ENCODE peak calls at places on chromosomes 1 and 21, in nine cellular contexts. F is stomach; E is hepatic stellate cell; U is hypothalamus; Z is K562; M is GM19239; P is NAMALWA; W is astrocyte; T is stimulated activated CD8-positive, alpha-beta memory T cell treated with anti-CD3 and anti-CD28 coated beads, Interleukin-4, amount 100 ng/mL, for 4 hours. C is an unnamed sample.
A peak's percentile ranks its signal among the peaks of the same experiment; 100 is the strongest.

GRCh38 chr21:17854771-17855170 is 35.6 kb upstream of the C21orf91 start:
- DNase-seq in F (no peak), E (no peak), U (no peak), Z (no peak), M (no peak), P (no peak), W (peak; percentile 1), T (no peak), C (no peak)

GRCh38 chr1:24914226-24915069 is 15.6 kb downstream of the RUNX3 start:
- DNase-seq in F (no peak), E (no peak), U (no peak), Z (no peak), M (no peak), P (no peak), W (peak; percentile 70), T (no peak), C (no peak)

GRCh38 chr1:184890539-184890973 is 83.8 kb downstream of the NIBAN1 start:
- DNase-seq in F (no peak), E (no peak), U (no peak), Z (no peak), M (no peak), P (no peak), W (peak; percentile 60), T (no peak), C (no peak)

GRCh38 chr21:43939443-43940328 is 72.4 kb upstream of the TRAPPC10 start:
- DNase-seq in F (no peak), E (no peak), U (no peak), Z (no peak), M (no peak), P (no peak), W (no peak), T (no peak), C (no peak)

GRCh38 chr1:5620997-5621396 is 371.2 kb downstream of the NPHP4 start:
- DNase-seq in F (no peak), E (no peak), U (no peak), Z (peak; percentile 37), M (no peak), P (peak; percentile 20), W (no peak), T (no peak), C (no peak)

GRCh38 chr1:8496473-8496872 is 178.6 kb downstream of the SLC45A1 start:
- DNase-seq in F (no peak), E (no peak), U (no peak), Z (no peak), M (peak; percentile 39), P (peak; percentile 97), W (no peak), T (no peak), C (peak; percentile 51)

GRCh38 chr21:35423694-35424093 is 374.6 kb upstream of the RUNX1 start:
- DNase-seq in F (no peak), E (peak; percentile 17), U (no peak), Z (no peak), M (no peak), P (no peak), W (peak; percentile 39), T (no peak), C (no peak)

GRCh38 chr1:151998611-151999362 is 5.1 kb upstream of the S100A10 start:
- DNase-seq in F (no peak), E (no peak), U (no peak), Z (no peak), M (no peak), P (no peak), W (no peak), T (no peak), C (no peak)

GRCh38 chr1:1591452-1591851 is 8.5 kb downstream of the FNDC10 start:
- DNase-seq in F (no peak), E (no peak), U (no peak), Z (no peak), M (no peak), P (no peak), W (no peak), T (no peak), C (no peak)

GRCh38 chr1:11067716-11068495 is 8.1 kb upstream of the SRM start:
- DNase-seq in F (no peak), E (no peak), U (no peak), Z (no peak), M (no peak), P (no peak), W (no peak), T (no peak), C (no peak)

GRCh38 chr1:222777977-222778376 is 36.9 kb upstream of the DISP1 start:
- DNase-seq in F (no peak), E (no peak), U (no peak), Z (no peak), M (no peak), P (no peak), W (no peak), T (no peak), C (no peak)

GRCh38 chr1:1407101-1407956 is at the start of gene MRPL20:
- DNase-seq in F (peak; percentile 95), E (peak; percentile 97), U (peak; percentile 67), Z (peak; percentile 99), M (peak; percentile 98), P (peak; percentile 98), W (peak; percentile 76), T (peak; percentile 93), C (peak; percentile 92)

GRCh38 chr1:165871311-165872067 is 44.1 kb downstream of the UCK2 start:
- DNase-seq in F (peak; percentile 63), E (no peak), U (no peak), Z (peak; percentile 86), M (peak; percentile 31), P (peak; percentile 93), W (peak; percentile 68), T (no peak), C (peak; percentile 17)

GRCh38 chr1:43904660-43905551 is 28.7 kb upstream of the ARTN start:
- DNase-seq in F (no peak), E (no peak), U (no peak), Z (no peak), M (no peak), P (no peak), W (no peak), T (no peak), C (no peak)

GRCh38 chr1:85339089-85339488 is 62.7 kb upstream of the BCL10 start:
- DNase-seq in F (no peak), E (no peak), U (no peak), Z (peak; percentile 21), M (no peak), P (no peak), W (peak; percentile 80), T (no peak), C (no peak)

GRCh38 chr1:230909974-230910754 is 41.8 kb upstream of the C1orf198 start:
- DNase-seq in F (peak; percentile 73), E (no peak), U (no peak), Z (no peak), M (no peak), P (no peak), W (no peak), T (no peak), C (no peak)

GRCh38 chr1:17630048-17630830 is 90.7 kb downstream of the ARHGEF10L start:
- DNase-seq in F (peak; percentile 27), E (peak; percentile 47), U (no peak), Z (no peak), M (no peak), P (no peak), W (no peak), T (no peak), C (no peak)

GRCh38 chr1:35657851-35658250 is 16.5 kb upstream of the PSMB2 start:
- DNase-seq in F (no peak), E (no peak), U (no peak), Z (no peak), M (no peak), P (no peak), W (no peak), T (no peak), C (no peak)

GRCh38 chr1:209989525-209989924 is 51.5 kb downstream of the SYT14 start:
- DNase-seq in F (no peak), E (peak; percentile 2), U (no peak), Z (no peak), M (no peak), P (peak; percentile 9), W (peak; percentile 12), T (no peak), C (no peak)

GRCh38 chr1:156480015-156480368 is 20.6 kb downstream of the MEF2D start:
- DNase-seq in F (no peak), E (no peak), U (no peak), Z (peak; percentile 60), M (no peak), P (peak; percentile 43), W (no peak), T (no peak), C (no peak)

GRCh38 chr21:25569084-25569483 is 38.2 kb downstream of the MRPL39 start:
- DNase-seq in F (no peak), E (no peak), U (no peak), Z (no peak), M (no peak), P (no peak), W (peak; percentile 25), T (no peak), C (no peak)

GRCh38 chr1:32501865-32502264 is 37.0 kb downstream of the ZBTB8B start:
- DNase-seq in F (no peak), E (no peak), U (no peak), Z (no peak), M (no peak), P (no peak), W (no peak), T (no peak), C (no peak)

GRCh38 chr1:10909697-10910489 is 102.6 kb upstream of the TARDBP start:
- DNase-seq in F (peak; percentile 77), E (no peak), U (no peak), Z (peak; percentile 70), M (peak; percentile 65), P (peak; percentile 87), W (no peak), T (peak; percentile 51), C (peak; percentile 54)

GRCh38 chr21:23463365-23463764 is 2143.9 kb downstream of the MRPL39 start:
- DNase-seq in F (no peak), E (no peak), U (no peak), Z (no peak), M (no peak), P (no peak), W (no peak), T (no peak), C (no peak)

GRCh38 chr1:228095938-228096337 is 7.2 kb downstream of the C1orf35 start:
- DNase-seq in F (no peak), E (no peak), U (no peak), Z (no peak), M (no peak), P (no peak), W (no peak), T (no peak), C (no peak)

GRCh38 chr1:57623039-57623790 is 199.4 kb upstream of the DAB1 start:
- DNase-seq in F (no peak), E (peak; percentile 6), U (no peak), Z (peak; percentile 5), M (no peak), P (no peak), W (no peak), T (no peak), C (no peak)

GRCh38 chr1:201764166-201764565 is 64.8 kb upstream of the IPO9 start:
- DNase-seq in F (no peak), E (no peak), U (no peak), Z (no peak), M (no peak), P (no peak), W (no peak), T (no peak), C (no peak)

GRCh38 chr1:60893111-60893510 is 189.2 kb upstream of the NFIA start:
- DNase-seq in F (no peak), E (no peak), U (no peak), Z (no peak), M (no peak), P (no peak), W (no peak), T (no peak), C (no peak)

GRCh38 chr21:27320868-27321267 is 354.0 kb upstream of the ADAMTS5 start:
- DNase-seq in F (no peak), E (no peak), U (no peak), Z (no peak), M (no peak), P (no peak), W (no peak), T (no peak), C (no peak)

GRCh38 chr21:45404726-45405270 is at the start of gene COL18A1:
- DNase-seq in F (peak; percentile 52), E (peak; percentile 80), U (no peak), Z (peak; percentile 71), M (no peak), P (no peak), W (no peak), T (no peak), C (peak; percentile 6)

GRCh38 chr1:4210043-4210442 is 310.0 kb upstream of the C1orf174 start:
- DNase-seq in F (no peak), E (no peak), U (no peak), Z (no peak), M (no peak), P (no peak), W (no peak), T (no peak), C (no peak)

C was measured in naive B cell.